ENCODE peak calls at places on chromosomes 4 and X, in ten cellular contexts. T is K562, W is body of pancreas, U is suprapubic skin, S is astrocyte of the spinal cord, J is AG04450, L is BJ, H is ovary, V is fibroblast of the aortic adventitia, M is epithelial cell of esophagus. Q is an unnamed sample.

GRCh38 chrX:150361070-150361776 is 1.9 kb upstream of the MAMLD1 start:
- DNase-seq in S (no peak), T (peak), U (no peak), J (no peak), W (peak), M (peak), L (no peak), V (no peak), H (peak), Q (no peak)

GRCh38 chr4:34035225-34035624 is 2209.1 kb downstream of the ARAP2 start:
- DNase-seq in U (no peak), J (no peak), V (no peak), L (no peak), S (no peak), M (no peak), H (no peak), W (no peak), T (no peak), Q (no peak)

GRCh38 chr4:1011022-1011694 is at the start of gene FGFRL1:
- DNase-seq in U (peak), W (peak), J (peak), S (peak), M (peak), T (peak), H (peak), L (no peak), V (peak), Q (peak)

GRCh38 chr4:8404791-8405515 is 35.6 kb downstream of the ACOX3 start:
- DNase-seq in J (no peak), W (no peak), T (no peak), V (no peak), U (peak), M (no peak), H (no peak), S (no peak), L (no peak), Q (no peak)

GRCh38 chr4:136769717-136770116 is 762.6 kb downstream of the PCDH18 start:
- DNase-seq in V (no peak), T (no peak), L (no peak), H (no peak), J (no peak), W (no peak), M (no peak), S (no peak), U (no peak), Q (no peak)

GRCh38 chr4:7491915-7492314 is 57.2 kb upstream of the PSAPL1 start:
- DNase-seq in W (no peak), T (no peak), L (no peak), M (no peak), S (no peak), V (no peak), J (no peak), U (no peak), H (no peak), Q (no peak)

GRCh38 chrX:16870095-16870860 is at the start of gene RBBP7:
- DNase-seq in U (peak), M (peak), W (peak), L (peak), J (peak), S (peak), V (peak), H (peak), T (peak), Q (peak)

GRCh38 chr4:71992571-71992970 is 39.2 kb upstream of the NPFFR2 start:
- DNase-seq in M (peak), U (no peak), J (no peak), V (peak), W (no peak), L (no peak), H (no peak), S (peak), T (no peak), Q (no peak)

GRCh38 chr4:98394134-98394533 is 132.9 kb downstream of the RAP1GDS1 start:
- DNase-seq in W (no peak), V (no peak), L (no peak), U (no peak), S (peak), T (no peak), H (no peak), M (no peak), J (no peak), Q (no peak)

GRCh38 chr4:165966833-165967232 is 93.8 kb downstream of the TLL1 start:
- DNase-seq in W (no peak), M (no peak), L (no peak), S (no peak), V (no peak), U (no peak), H (no peak), J (no peak), T (no peak), Q (no peak)

GRCh38 chr4:98664959-98665358 is 6.5 kb upstream of the TSPAN5 start:
- DNase-seq in T (no peak), U (no peak), J (no peak), S (no peak), M (no peak), H (no peak), L (no peak), W (no peak), V (no peak), Q (no peak)

GRCh38 chr4:39466747-39467146 is 7.9 kb downstream of the LIAS start:
- DNase-seq in M (peak), U (no peak), S (peak), H (no peak), V (peak), T (no peak), L (no peak), J (peak), W (no peak), Q (no peak)

GRCh38 chr4:121421594-121421993 is 40.8 kb upstream of the QRFPR start:
- DNase-seq in L (no peak), T (no peak), U (no peak), V (peak), M (peak), S (no peak), H (no peak), W (no peak), J (no peak), Q (no peak)

GRCh38 chr4:3285558-3286334 is 7.1 kb upstream of the RGS12 start:
- DNase-seq in S (peak), U (peak), H (peak), M (peak), V (peak), L (peak), W (peak), T (no peak), J (no peak), Q (no peak)

GRCh38 chr4:84985952-84986351 is 19.5 kb upstream of the WDFY3 start:
- DNase-seq in M (peak), J (no peak), H (no peak), S (peak), L (no peak), U (no peak), V (peak), W (no peak), T (no peak), Q (peak)

GRCh38 chrX:154046262-154046771 is 26.6 kb upstream of the IRAK1 start:
- DNase-seq in S (peak), U (no peak), J (peak), V (peak), T (no peak), H (peak), M (peak), W (peak), L (peak), Q (no peak)

GRCh38 chr4:11469900-11470708 is 41.4 kb upstream of the HS3ST1 start:
- DNase-seq in W (no peak), H (no peak), L (no peak), U (no peak), M (peak), J (no peak), T (no peak), S (no peak), V (no peak), Q (no peak)

GRCh38 chr4:23388259-23388658 is 501.6 kb downstream of the PPARGC1A start:
- DNase-seq in S (no peak), H (no peak), M (no peak), T (no peak), W (no peak), V (no peak), L (no peak), U (no peak), J (no peak), Q (no peak)

GRCh38 chrX:17860811-17861495 is at the start of gene RAI2:
- DNase-seq in W (peak), U (peak), J (no peak), H (peak), L (no peak), V (no peak), S (no peak), T (peak), M (no peak), Q (no peak)

GRCh38 chr4:151859646-151860045 is 98.8 kb upstream of the GATB start:
- DNase-seq in T (no peak), S (no peak), V (no peak), U (no peak), M (no peak), J (no peak), H (no peak), W (no peak), L (no peak), Q (no peak)

GRCh38 chrX:108439434-108439883 is at the start of gene COL4A5:
- DNase-seq in U (no peak), T (peak), S (peak), H (peak), V (peak), J (peak), W (peak), L (no peak), M (peak), Q (peak)

GRCh38 chrX:133783273-133783672 is 202.1 kb downstream of the GPC3 start:
- DNase-seq in S (no peak), U (no peak), L (no peak), M (no peak), W (no peak), J (no peak), H (no peak), V (no peak), T (no peak), Q (no peak)

GRCh38 chrX:3815896-3816664 is 102.6 kb upstream of the PRKX start:
- DNase-seq in J (no peak), V (peak), L (no peak), U (peak), H (peak), S (peak), T (peak), M (peak), W (peak), Q (no peak)

GRCh38 chr4:24680746-24681145 is 96.4 kb upstream of the DHX15 start:
- DNase-seq in W (no peak), L (no peak), U (no peak), M (no peak), V (no peak), H (no peak), T (no peak), S (no peak), J (no peak), Q (no peak)

GRCh38 chr4:148065069-148065468 is 333.2 kb downstream of the ARHGAP10 start:
- DNase-seq in H (no peak), J (peak), L (peak), W (no peak), U (no peak), V (peak), S (peak), M (peak), T (no peak), Q (peak)

GRCh38 chrX:15498741-15499140 is 1.9 kb upstream of the BMX start:
- DNase-seq in W (no peak), L (no peak), T (no peak), M (no peak), V (no peak), S (no peak), H (no peak), U (no peak), J (no peak), Q (no peak)

GRCh38 chrX:30657542-30658238 is 4.5 kb downstream of the GK start:
- DNase-seq in S (peak), J (no peak), L (no peak), T (no peak), U (no peak), W (no peak), H (no peak), V (peak), M (peak), Q (no peak)

GRCh38 chrX:50903387-50904027 is 7.0 kb upstream of the BMP15 start:
- DNase-seq in W (peak), T (peak), U (no peak), J (no peak), L (no peak), H (no peak), S (peak), M (peak), V (peak), Q (no peak)

GRCh38 chr4:152390216-152390615 is 145.7 kb downstream of the FBXW7 start:
- DNase-seq in T (no peak), U (no peak), S (no peak), M (no peak), W (no peak), J (no peak), L (no peak), H (no peak), V (no peak), Q (no peak)

GRCh38 chr4:85783483-85783882 is 308.5 kb downstream of the ARHGAP24 start:
- DNase-seq in V (peak), S (peak), H (no peak), W (no peak), M (peak), T (no peak), J (no peak), U (no peak), L (peak), Q (no peak)

GRCh38 chr4:182745268-182745667 is 171.9 kb downstream of the DCTD start:
- DNase-seq in L (no peak), M (peak), J (no peak), T (no peak), H (no peak), S (no peak), U (no peak), W (no peak), V (no peak), Q (no peak)

GRCh38 chr4:73729534-73730165 is 10.7 kb upstream of the CXCL8 start:
- DNase-seq in J (peak), H (peak), S (peak), M (peak), T (peak), W (peak), L (no peak), U (peak), V (peak), Q (peak)

GRCh38 chr4:54493862-54494261 is 163.9 kb upstream of the KIT start:
- DNase-seq in W (no peak), S (peak), J (no peak), V (no peak), T (no peak), M (no peak), U (no peak), H (no peak), L (no peak), Q (no peak)

GRCh38 chrX:107742754-107743191 is 32.8 kb downstream of the TSC22D3 start:
- DNase-seq in J (no peak), T (no peak), S (no peak), V (no peak), H (no peak), L (no peak), U (no peak), W (no peak), M (no peak), Q (no peak)

DNA sequence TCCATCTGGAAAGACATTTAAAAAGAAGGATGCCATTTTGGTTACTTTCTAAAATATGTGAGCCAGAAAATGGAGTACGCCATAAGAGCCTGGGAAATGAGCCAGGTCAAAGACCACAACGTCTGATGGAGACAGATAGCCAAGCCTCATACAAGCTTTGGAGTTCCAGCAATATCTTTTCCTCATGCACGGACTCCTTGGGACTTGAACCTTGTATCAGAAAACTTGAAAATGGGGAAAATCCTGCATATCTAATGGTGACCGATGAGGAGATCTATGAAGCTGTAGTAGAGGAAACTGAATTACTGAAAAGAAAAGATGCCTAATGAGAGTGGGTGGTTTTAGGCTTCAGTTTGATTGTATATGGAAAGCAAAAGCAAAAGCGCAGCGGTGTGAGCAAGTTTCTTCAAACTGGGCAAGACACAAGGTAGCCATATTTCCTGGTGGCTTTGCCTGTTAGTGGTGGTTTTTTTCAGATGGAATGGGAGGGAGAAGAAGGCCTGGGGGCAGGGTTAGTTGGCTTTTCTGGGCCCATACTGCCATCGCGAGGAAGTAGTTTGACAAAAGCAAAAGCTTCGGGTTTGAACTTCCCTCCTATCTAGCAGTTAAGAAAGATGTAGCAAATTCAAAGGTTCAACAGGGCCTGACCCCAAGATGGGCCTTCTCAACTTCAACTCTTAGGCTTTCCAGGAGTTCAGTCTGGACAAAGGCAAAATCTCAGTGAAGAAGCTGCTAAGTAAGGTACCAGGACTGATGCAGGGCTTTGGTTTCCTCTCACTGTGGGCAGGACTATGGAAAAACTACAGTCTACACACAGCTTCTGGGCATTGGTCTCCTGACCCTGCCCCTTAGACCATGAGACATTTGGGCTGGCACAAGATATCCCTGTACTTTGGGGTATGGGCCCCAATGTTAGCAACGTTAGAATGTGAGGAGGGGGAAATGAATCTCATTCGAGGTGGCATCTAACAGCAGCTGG is 210.0 kb upstream of the STK26 start:
- DNase-seq in T (peak), S (peak), H (peak), L (no peak), W (peak), J (no peak), V (peak), M (no peak), U (no peak), Q (no peak)
- TF ChIP-seq CTCF in T (peak), S (peak), H (peak), L (no peak), W (peak), J (no peak), V (peak), M (no peak), U (no peak), Q (no peak)

GRCh38 chr4:171817026-171817425 is 3.8 kb downstream of the GALNTL6 start:
- DNase-seq in J (no peak), W (no peak), S (no peak), V (no peak), T (no peak), U (no peak), L (no peak), H (no peak), M (no peak), Q (no peak)

GRCh38 chr4:171813195-171813955 is at the start of gene GALNTL6:
- DNase-seq in U (no peak), T (no peak), H (no peak), S (peak), W (no peak), J (no peak), V (no peak), L (no peak), M (peak), Q (no peak)

GRCh38 chr4:171809854-171810253 is 3.4 kb upstream of the GALNTL6 start:
- DNase-seq in J (no peak), T (no peak), S (no peak), M (no peak), W (no peak), H (no peak), V (no peak), L (no peak), U (no peak), Q (no peak)

GRCh38 chr4:171814545-171814944 is 1.3 kb downstream of the GALNTL6 start:
- DNase-seq in J (no peak), T (no peak), L (no peak), H (no peak), M (no peak), V (no peak), S (no peak), W (no peak), U (no peak), Q (no peak)

DNA sequence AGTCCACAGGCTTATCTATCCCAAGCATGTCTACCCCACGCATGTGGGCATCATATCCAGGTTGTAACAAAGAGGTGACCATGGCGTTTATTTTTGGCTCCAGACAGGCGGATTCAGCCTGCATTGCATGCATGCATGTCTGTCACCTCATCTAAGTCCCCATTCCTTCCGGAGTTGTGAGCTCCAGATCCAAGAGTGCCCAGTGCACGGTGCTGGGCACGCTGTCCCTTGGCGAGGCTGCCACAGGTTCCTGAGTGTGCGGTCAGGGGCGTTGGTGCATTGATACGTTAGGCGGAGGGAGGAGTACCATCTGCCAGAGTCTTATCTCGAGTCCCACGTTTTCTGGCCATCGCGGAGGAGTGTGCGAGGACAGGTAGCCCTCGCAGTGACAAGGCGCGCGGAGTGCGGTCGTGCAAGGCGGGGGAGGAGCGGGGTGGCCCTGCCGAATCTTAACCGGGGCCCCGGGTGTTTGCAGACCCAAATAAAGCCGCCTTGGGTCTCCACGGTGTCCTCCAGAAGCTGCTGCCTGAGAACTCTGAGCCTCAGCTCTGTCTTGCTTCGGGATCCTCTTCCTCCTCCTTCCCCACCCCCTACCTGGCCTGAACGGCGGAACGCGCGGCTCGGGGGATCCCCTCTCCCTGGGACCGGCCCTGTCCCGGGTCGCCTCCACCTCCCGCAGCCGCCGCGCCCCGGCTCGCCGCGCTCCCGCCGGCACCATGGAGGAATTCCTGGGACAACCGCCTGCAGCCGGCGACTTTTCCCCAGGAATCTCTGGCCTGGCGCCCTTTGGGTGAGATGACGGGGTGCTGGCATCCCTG is 618 bp upstream of the GALNTL6 start:
- DNase-seq in S (no peak), L (no peak), W (no peak), J (no peak), T (no peak), U (no peak), H (no peak), M (no peak), V (no peak), Q (no peak)
- H3K4me3 ChIP-seq in S (peak), L (peak), W (no peak), J (no peak), T (no peak), U (peak), H (no peak), M (peak), V (no peak), Q (peak)

DNA sequence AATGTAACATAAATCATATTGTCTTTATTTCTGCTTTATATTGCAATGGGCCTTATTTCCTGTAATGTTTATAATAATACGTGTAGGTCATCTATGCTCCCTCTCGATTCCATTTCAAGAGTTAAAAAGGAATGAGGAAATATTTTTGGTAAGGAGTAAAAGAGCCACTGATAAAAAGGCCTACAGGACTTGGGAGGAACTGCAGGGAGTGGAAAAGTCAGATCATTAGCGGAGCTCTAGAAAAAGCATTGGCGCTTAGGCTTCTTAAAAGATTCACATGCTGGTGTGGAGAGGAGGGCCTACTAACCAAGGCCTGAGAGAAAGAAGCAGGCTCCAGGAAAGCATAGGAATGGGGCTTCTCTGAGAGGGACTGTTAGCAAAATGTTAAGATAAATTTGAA is 82.9 kb upstream of the PNPLA4 start:
- DNase-seq in J (no peak), W (no peak), L (no peak), S (no peak), T (peak), V (no peak), U (no peak), M (no peak), H (no peak), Q (no peak)
- TF ChIP-seq CTCF in J (peak), W (no peak), L (no peak), S (peak), T (no peak), V (peak), U (no peak), M (no peak), H (no peak), Q (no peak)

DNA sequence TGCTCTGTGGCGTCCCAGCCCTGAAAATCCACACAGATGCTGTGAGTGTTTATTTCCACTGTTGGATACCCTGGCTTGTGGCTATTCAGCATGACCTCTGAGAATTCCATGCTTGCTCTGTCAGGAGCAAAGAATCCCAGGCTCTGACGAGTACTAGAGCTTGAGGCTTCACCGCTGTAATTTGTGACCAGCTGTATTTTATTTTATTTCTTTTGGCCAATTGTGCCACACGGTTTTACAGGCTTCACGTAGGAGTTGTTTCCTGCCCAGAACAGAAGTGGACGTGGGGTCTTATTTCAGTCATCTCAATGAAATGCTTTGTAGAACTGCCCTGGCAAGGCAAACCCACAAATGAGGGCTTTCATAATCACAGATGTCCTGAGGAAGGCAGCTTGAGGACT is 69.4 kb upstream of the CLDN34 start:
- DNase-seq in S (peak), L (peak), J (peak), V (peak), U (no peak), M (no peak), T (no peak), H (no peak), W (no peak), Q (peak)
- H3K4me3 ChIP-seq in S (no peak), L (no peak), J (no peak), V (no peak), U (no peak), M (no peak), T (no peak), H (no peak), W (no peak), Q (no peak)